ENCODE peak calls at places on chromosomes 11 and 22, in six cellular contexts. One of them, this sample, is unnamed. For H3K4me1, the result is how much of the 10 kb centered on the place peaks cover.

GRCh38 chr11:123561046-123561781 is 93.2 kb downstream of the SCN3B start:
- DNase-seq in body of pancreas: peak
- DNase-seq in stomach: peak
- DNase-seq in IMR-90: peak
- DNase-seq in adrenal gland: peak
- DNase-seq in esophagus squamous epithelium: no peak
- DNase-seq in this sample: no peak

GRCh38 chr22:43466710-43467109 is 54.9 kb downstream of the MPPED1 start:
- DNase-seq in body of pancreas: no peak
- DNase-seq in stomach: no peak
- DNase-seq in IMR-90: no peak
- DNase-seq in adrenal gland: no peak
- DNase-seq in esophagus squamous epithelium: no peak
- DNase-seq in this sample: peak

GRCh38 chr22:37661160-37661924 is 2.8 kb downstream of the PDXP start:
- DNase-seq in body of pancreas: no peak
- DNase-seq in stomach: no peak
- DNase-seq in IMR-90: peak
- DNase-seq in adrenal gland: no peak
- DNase-seq in esophagus squamous epithelium: no peak
- DNase-seq in this sample: no peak

GRCh38 chr22:46078241-46079092 is 71.9 kb upstream of the PPARA start:
- DNase-seq in body of pancreas: peak
- DNase-seq in stomach: peak
- DNase-seq in IMR-90: no peak
- DNase-seq in adrenal gland: peak
- DNase-seq in esophagus squamous epithelium: no peak
- DNase-seq in this sample: peak

GRCh38 chr11:119706887-119707286 is 22.1 kb downstream of the NECTIN1 start:
- DNase-seq in body of pancreas: no peak
- DNase-seq in stomach: no peak
- DNase-seq in IMR-90: no peak
- DNase-seq in adrenal gland: no peak
- DNase-seq in esophagus squamous epithelium: no peak
- DNase-seq in this sample: no peak

GRCh38 chr11:64163951-64164350 is 2.0 kb downstream of the MACROD1 start:
- DNase-seq in body of pancreas: no peak
- DNase-seq in stomach: no peak
- DNase-seq in IMR-90: no peak
- DNase-seq in adrenal gland: no peak
- DNase-seq in esophagus squamous epithelium: no peak
- DNase-seq in this sample: no peak

GRCh38 chr11:13917269-13917668 is 45.3 kb upstream of the SPON1 start:
- DNase-seq in body of pancreas: no peak
- DNase-seq in stomach: no peak
- DNase-seq in IMR-90: no peak
- DNase-seq in adrenal gland: no peak
- DNase-seq in esophagus squamous epithelium: no peak
- DNase-seq in this sample: no peak

GRCh38 chr11:123357990-123358827 is 71.9 kb upstream of the GRAMD1B start:
- DNase-seq in body of pancreas: no peak
- DNase-seq in stomach: no peak
- DNase-seq in IMR-90: peak
- DNase-seq in adrenal gland: peak
- DNase-seq in esophagus squamous epithelium: no peak
- DNase-seq in this sample: peak

GRCh38 chr22:44413211-44413610 is 84.8 kb downstream of the RTL6 start:
- DNase-seq in body of pancreas: no peak
- DNase-seq in stomach: no peak
- DNase-seq in IMR-90: no peak
- DNase-seq in adrenal gland: no peak
- DNase-seq in esophagus squamous epithelium: no peak
- DNase-seq in this sample: peak

GRCh38 chr22:22884888-22885840 is 2.5 kb upstream of the IGLL5 start:
- DNase-seq in body of pancreas: no peak
- DNase-seq in stomach: no peak
- DNase-seq in IMR-90: no peak
- DNase-seq in adrenal gland: no peak
- DNase-seq in esophagus squamous epithelium: no peak
- DNase-seq in this sample: peak

GRCh38 chr11:68524213-68524612 is 63.7 kb downstream of the PPP6R3 start:
- DNase-seq in body of pancreas: no peak
- DNase-seq in stomach: no peak
- DNase-seq in IMR-90: no peak
- DNase-seq in adrenal gland: no peak
- DNase-seq in esophagus squamous epithelium: no peak
- DNase-seq in this sample: no peak

GRCh38 chr11:62805991-62806441 is 776 bp upstream of the NXF1 start:
- DNase-seq in body of pancreas: no peak
- DNase-seq in stomach: no peak
- DNase-seq in IMR-90: no peak
- DNase-seq in adrenal gland: no peak
- DNase-seq in esophagus squamous epithelium: no peak
- DNase-seq in this sample: no peak

GRCh38 chr11:63882555-63883242 is 34.3 kb downstream of the RCOR2 start:
- DNase-seq in body of pancreas: no peak
- DNase-seq in stomach: no peak
- DNase-seq in IMR-90: no peak
- DNase-seq in adrenal gland: peak
- DNase-seq in esophagus squamous epithelium: no peak
- DNase-seq in this sample: peak

GRCh38 chr11:43547411-43547718 is 133.2 kb upstream of the HSD17B12 start:
- DNase-seq in body of pancreas: peak
- DNase-seq in stomach: peak
- DNase-seq in IMR-90: no peak
- DNase-seq in adrenal gland: peak
- DNase-seq in esophagus squamous epithelium: no peak
- DNase-seq in this sample: no peak

GRCh38 chr11:20443596-20443995 is 56.1 kb downstream of the PRMT3 start:
- DNase-seq in body of pancreas: no peak
- DNase-seq in stomach: no peak
- DNase-seq in IMR-90: peak
- DNase-seq in adrenal gland: no peak
- DNase-seq in esophagus squamous epithelium: no peak
- DNase-seq in this sample: no peak

GRCh38 chr11:17743808-17744119 is 9.2 kb downstream of the KCNC1 start:
- DNase-seq in body of pancreas: no peak
- DNase-seq in stomach: no peak
- DNase-seq in IMR-90: peak
- DNase-seq in adrenal gland: no peak
- DNase-seq in esophagus squamous epithelium: no peak
- DNase-seq in this sample: peak

GRCh38 chr11:15816270-15816871 is 540.0 kb downstream of the SOX6 start:
- DNase-seq in body of pancreas: peak
- DNase-seq in stomach: no peak
- DNase-seq in IMR-90: peak
- DNase-seq in adrenal gland: peak
- DNase-seq in esophagus squamous epithelium: no peak
- DNase-seq in this sample: no peak

GRCh38 chr11:106389096-106389495 is 311.6 kb downstream of the AASDHPPT start:
- DNase-seq in body of pancreas: no peak
- DNase-seq in stomach: no peak
- DNase-seq in IMR-90: peak
- DNase-seq in adrenal gland: no peak
- DNase-seq in esophagus squamous epithelium: no peak
- DNase-seq in this sample: no peak

GRCh38 chr11:59285716-59286260 is 72.9 kb upstream of the OR5AN1 start:
- DNase-seq in body of pancreas: no peak
- DNase-seq in stomach: no peak
- DNase-seq in IMR-90: no peak
- DNase-seq in adrenal gland: no peak
- DNase-seq in esophagus squamous epithelium: no peak
- DNase-seq in this sample: no peak

GRCh38 chr11:59186130-59186594 is 14.2 kb downstream of the DTX4 start:
- DNase-seq in body of pancreas: peak
- DNase-seq in stomach: peak
- DNase-seq in IMR-90: no peak
- DNase-seq in adrenal gland: no peak
- DNase-seq in esophagus squamous epithelium: no peak
- DNase-seq in this sample: no peak

GRCh38 chr22:29664731-29665130 is 55.1 kb upstream of the CABP7 start:
- DNase-seq in body of pancreas: no peak
- DNase-seq in stomach: no peak
- DNase-seq in IMR-90: peak
- DNase-seq in adrenal gland: no peak
- DNase-seq in esophagus squamous epithelium: no peak
- DNase-seq in this sample: no peak

GRCh38 chr11:108093128-108093904 is 28.1 kb upstream of the ACAT1 start:
- DNase-seq in body of pancreas: no peak
- DNase-seq in stomach: no peak
- DNase-seq in IMR-90: peak
- DNase-seq in adrenal gland: no peak
- DNase-seq in esophagus squamous epithelium: no peak
- DNase-seq in this sample: no peak

GRCh38 chr22:32020117-32020516 is 22.9 kb upstream of the SLC5A1 start:
- DNase-seq in body of pancreas: no peak
- DNase-seq in stomach: no peak
- DNase-seq in IMR-90: peak
- DNase-seq in adrenal gland: no peak
- DNase-seq in esophagus squamous epithelium: no peak
- DNase-seq in this sample: no peak

GRCh38 chr22:40040927-40041326 is 46.2 kb downstream of the FAM83F start:
- DNase-seq in body of pancreas: peak
- DNase-seq in stomach: no peak
- DNase-seq in IMR-90: no peak
- DNase-seq in adrenal gland: peak
- DNase-seq in esophagus squamous epithelium: no peak
- DNase-seq in this sample: no peak

GRCh38 chr11:59216654-59217640 is 4.2 kb upstream of the MPEG1 start:
- DNase-seq in body of pancreas: peak
- DNase-seq in stomach: peak
- DNase-seq in IMR-90: peak
- DNase-seq in adrenal gland: peak
- DNase-seq in esophagus squamous epithelium: no peak
- DNase-seq in this sample: peak

GRCh38 chr11:132024587-132025295 is 654.3 kb downstream of the NTM start:
- DNase-seq in body of pancreas: no peak
- DNase-seq in stomach: no peak
- DNase-seq in IMR-90: peak
- DNase-seq in adrenal gland: no peak
- DNase-seq in esophagus squamous epithelium: no peak
- DNase-seq in this sample: no peak

GRCh38 chr11:69637601-69637955 is 3.4 kb upstream of the CCND1 start:
- DNase-seq in body of pancreas: no peak
- DNase-seq in stomach: no peak
- DNase-seq in IMR-90: no peak
- DNase-seq in adrenal gland: no peak
- DNase-seq in esophagus squamous epithelium: no peak
- DNase-seq in this sample: peak
- H3K4me3 ChIP-seq in body of pancreas: no peak
- H3K4me3 ChIP-seq in stomach: peak
- H3K4me3 ChIP-seq in IMR-90: no peak
- H3K4me3 ChIP-seq in adrenal gland: peak
- H3K4me3 ChIP-seq in esophagus squamous epithelium: peak
- H3K4me3 ChIP-seq in this sample: no peak

DNA sequence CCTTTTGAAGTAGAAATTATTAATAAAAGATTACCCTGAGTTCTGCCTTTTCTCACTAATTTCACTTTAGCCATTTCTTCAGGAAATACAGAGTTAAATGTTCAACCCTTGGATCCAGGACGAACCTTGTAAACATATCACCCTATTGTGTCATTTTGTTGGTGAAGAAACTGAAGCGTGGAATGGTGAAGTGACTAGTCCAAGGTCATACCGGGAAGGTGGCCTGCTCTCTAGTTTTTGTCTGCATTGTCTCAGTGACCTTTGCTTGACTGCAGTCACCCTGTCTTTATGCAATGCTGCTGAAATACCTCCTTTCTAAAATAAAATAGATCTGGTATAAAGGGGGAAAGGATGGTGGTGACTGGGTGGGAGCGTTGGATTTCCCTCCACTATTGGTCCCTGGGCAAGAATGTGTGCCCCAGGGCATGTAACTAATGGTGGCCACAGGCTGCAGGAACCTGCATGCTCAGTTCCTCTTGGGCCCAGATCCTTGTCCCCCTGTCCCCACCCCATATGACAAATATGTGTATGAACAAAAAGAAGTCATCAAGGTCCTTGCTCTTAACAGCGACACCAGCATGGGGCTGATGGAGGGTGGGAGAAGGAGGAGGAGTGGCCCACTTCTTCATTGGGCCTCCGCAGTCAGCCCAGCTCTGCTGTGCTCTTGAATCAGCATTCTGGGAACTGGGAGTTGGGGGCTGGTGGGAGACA is 977 bp upstream of the SORL1-AS1 start:
- DNase-seq in body of pancreas: no peak
- DNase-seq in stomach: no peak
- DNase-seq in IMR-90: no peak
- DNase-seq in adrenal gland: no peak
- DNase-seq in esophagus squamous epithelium: no peak
- DNase-seq in this sample: no peak
- H3K4me1 ChIP-seq in body of pancreas: under half
- H3K4me1 ChIP-seq in stomach: half or more
- H3K4me1 ChIP-seq in IMR-90: under half
- H3K4me1 ChIP-seq in adrenal gland: under half
- H3K4me1 ChIP-seq in esophagus squamous epithelium: under half
- H3K4me1 ChIP-seq in this sample: half or more

GRCh38 chr11:12377824-12378593 is 638 bp downstream of the PARVA start:
- DNase-seq in body of pancreas: peak
- DNase-seq in stomach: peak
- DNase-seq in IMR-90: peak
- DNase-seq in adrenal gland: peak
- DNase-seq in esophagus squamous epithelium: no peak
- DNase-seq in this sample: no peak
- TF ChIP-seq POLR2A in body of pancreas: no peak
- TF ChIP-seq POLR2A in stomach: no peak
- TF ChIP-seq POLR2A in IMR-90: peak
- TF ChIP-seq POLR2A in adrenal gland: peak
- TF ChIP-seq POLR2A in esophagus squamous epithelium: no peak
- TF ChIP-seq POLR2A in this sample: no peak

DNA sequence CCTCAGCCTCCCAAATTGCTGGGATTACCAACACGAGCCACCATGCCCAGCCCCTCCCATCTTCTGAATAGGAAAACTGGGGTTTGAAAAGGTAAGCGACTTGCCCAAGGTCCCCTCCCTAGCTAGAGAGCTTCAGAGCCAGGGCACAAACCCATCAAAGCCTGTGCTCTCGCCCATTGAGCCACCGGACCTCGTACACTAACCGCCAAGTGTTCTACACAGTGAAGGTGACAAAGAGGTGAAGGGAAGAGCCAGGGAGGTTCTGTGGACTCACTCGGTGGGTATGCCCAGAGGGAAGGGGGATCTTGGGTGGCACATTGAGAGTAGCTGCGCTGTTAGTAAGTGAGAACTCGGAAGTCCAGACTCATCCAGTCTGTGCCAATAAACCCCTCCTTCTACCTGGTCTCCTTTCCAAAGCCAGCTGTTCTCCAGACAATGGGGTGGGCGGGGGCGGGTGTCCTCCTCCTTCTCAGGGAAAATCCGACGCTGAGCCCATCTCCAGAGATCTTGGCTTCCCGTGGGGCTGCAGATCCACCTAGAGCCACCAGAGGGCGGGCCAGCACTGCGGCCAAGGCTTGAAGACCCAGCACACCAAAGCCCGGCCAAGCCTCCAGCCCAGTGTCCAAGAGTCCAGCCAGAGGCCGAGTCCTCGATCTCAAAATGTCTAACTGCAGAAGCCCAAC is 3.2 kb upstream of the RTN4RL2 start:
- DNase-seq in body of pancreas: peak
- DNase-seq in stomach: peak
- DNase-seq in IMR-90: peak
- DNase-seq in adrenal gland: peak
- DNase-seq in esophagus squamous epithelium: peak
- DNase-seq in this sample: peak
- H3K4me3 ChIP-seq in body of pancreas: no peak
- H3K4me3 ChIP-seq in stomach: no peak
- H3K4me3 ChIP-seq in IMR-90: no peak
- H3K4me3 ChIP-seq in adrenal gland: no peak
- H3K4me3 ChIP-seq in esophagus squamous epithelium: no peak
- H3K4me3 ChIP-seq in this sample: no peak

This sample was measured in spleen.